ENCODE peak calls at places on chromosome 14, in eight cellular contexts. Z, Y, P, K, O, F, V and N are unnamed samples.

GRCh38 chr14:102183922-102184677 is 44.4 kb downstream of the WDR20 start:
- DNase-seq in V (no peak), Y (no peak), K (no peak), O (no peak), P (no peak), Z (peak), F (no peak), N (no peak)

GRCh38 chr14:94686511-94687160 is 74.4 kb downstream of the SERPINA3 start:
- DNase-seq in K (no peak), P (no peak), O (no peak), Z (no peak), Y (no peak), F (no peak), V (no peak), N (no peak)

GRCh38 chr14:86575141-86575540 is 1045.2 kb downstream of the FLRT2 start:
- DNase-seq in Y (no peak), K (no peak), F (no peak), O (no peak), P (no peak), V (peak), Z (no peak), N (no peak)

GRCh38 chr14:104903990-104904389 is 20.7 kb upstream of the PLD4 start:
- DNase-seq in Z (no peak), P (no peak), O (no peak), V (no peak), Y (no peak), K (no peak), F (no peak), N (no peak)

GRCh38 chr14:65356327-65356836 is 56.1 kb upstream of the FUT8 start:
- DNase-seq in P (no peak), Z (no peak), Y (no peak), O (no peak), V (peak), K (peak), F (no peak), N (peak)

GRCh38 chr14:71932229-71932951 is at the start of gene RGS6:
- DNase-seq in K (no peak), V (no peak), Y (peak), P (peak), Z (peak), O (no peak), F (no peak), N (peak)

GRCh38 chr14:50924236-50924635 is 20.0 kb downstream of the PYGL start:
- DNase-seq in K (no peak), Y (no peak), O (no peak), P (no peak), Z (no peak), F (no peak), V (no peak), N (no peak)

GRCh38 chr14:105299654-105300541 is 903 bp downstream of the BRF1 start:
- DNase-seq in P (no peak), Z (no peak), K (no peak), O (peak), V (no peak), F (no peak), Y (no peak), N (peak)

GRCh38 chr14:67856806-67857205 is 37.2 kb downstream of the RAD51B start:
- DNase-seq in P (no peak), V (peak), Y (no peak), K (peak), O (no peak), F (no peak), Z (no peak), N (no peak)

GRCh38 chr14:74634481-74634880 is 22.4 kb upstream of the LTBP2 start:
- DNase-seq in Y (no peak), P (no peak), V (no peak), K (no peak), O (no peak), F (no peak), Z (no peak), N (no peak)

GRCh38 chr14:33738481-33738880 is 212.4 kb downstream of the EGLN3 start:
- DNase-seq in O (no peak), Z (no peak), F (no peak), P (no peak), K (no peak), V (no peak), Y (no peak), N (no peak)

GRCh38 chr14:26872510-26872909 is 274.7 kb upstream of the NOVA1 start:
- DNase-seq in Y (peak), K (peak), P (no peak), F (no peak), O (no peak), Z (no peak), V (no peak), N (no peak)

GRCh38 chr14:80958258-80958657 is 2.8 kb downstream of the TSHR start:
- DNase-seq in P (no peak), Z (no peak), Y (no peak), V (no peak), O (no peak), K (no peak), F (no peak), N (no peak)

GRCh38 chr14:102940729-102941362 is 18.4 kb downstream of the AMN start:
- DNase-seq in F (no peak), K (no peak), Y (no peak), Z (no peak), O (no peak), P (no peak), V (no peak), N (no peak)

GRCh38 chr14:35368993-35369392 is 35.6 kb downstream of the NFKBIA start:
- DNase-seq in K (no peak), Y (no peak), Z (no peak), P (no peak), F (no peak), V (no peak), O (no peak), N (no peak)

GRCh38 chr14:34502826-34503225 is 36.7 kb downstream of the EAPP start:
- DNase-seq in P (no peak), V (no peak), K (no peak), Z (no peak), F (no peak), O (no peak), Y (no peak), N (no peak)

GRCh38 chr14:76015668-76016067 is 30.1 kb downstream of the IFT43 start:
- DNase-seq in Y (no peak), Z (no peak), P (no peak), K (no peak), V (no peak), F (no peak), O (no peak), N (peak)

GRCh38 chr14:102986810-102987579 is 64.5 kb downstream of the AMN start:
- DNase-seq in P (no peak), Z (no peak), F (no peak), V (no peak), O (no peak), K (peak), Y (no peak), N (no peak)

GRCh38 chr14:92516966-92517350 is 3.4 kb downstream of the RIN3 start:
- DNase-seq in O (no peak), P (no peak), F (no peak), V (no peak), Y (no peak), K (no peak), Z (no peak), N (no peak)

GRCh38 chr14:28142400-28143015 is 624.1 kb upstream of the FOXG1 start:
- DNase-seq in Z (no peak), Y (no peak), K (peak), V (no peak), O (no peak), F (no peak), P (no peak), N (no peak)
- TF ChIP-seq CTCF in Z (no peak), Y (no peak), K (no peak), V (no peak), O (no peak), F (no peak), P (no peak), N (no peak)

GRCh38 chr14:31949709-31950108 is 127.4 kb upstream of the ARHGAP5 start:
- DNase-seq in Z (no peak), Y (no peak), O (no peak), F (no peak), K (peak), V (no peak), P (no peak), N (no peak)

GRCh38 chr14:31951638-31951964 is 125.5 kb upstream of the ARHGAP5 start:
- DNase-seq in F (no peak), O (no peak), Z (no peak), V (no peak), K (no peak), Y (no peak), P (no peak), N (no peak)

GRCh38 chr14:31950331-31950730 is 126.8 kb upstream of the ARHGAP5 start:
- DNase-seq in O (no peak), V (no peak), F (no peak), P (no peak), Y (no peak), Z (no peak), K (no peak), N (no peak)

GRCh38 chr14:31952573-31952972 is 124.5 kb upstream of the ARHGAP5 start:
- DNase-seq in Z (no peak), F (no peak), K (no peak), O (no peak), V (no peak), P (no peak), Y (no peak), N (no peak)

DNA sequence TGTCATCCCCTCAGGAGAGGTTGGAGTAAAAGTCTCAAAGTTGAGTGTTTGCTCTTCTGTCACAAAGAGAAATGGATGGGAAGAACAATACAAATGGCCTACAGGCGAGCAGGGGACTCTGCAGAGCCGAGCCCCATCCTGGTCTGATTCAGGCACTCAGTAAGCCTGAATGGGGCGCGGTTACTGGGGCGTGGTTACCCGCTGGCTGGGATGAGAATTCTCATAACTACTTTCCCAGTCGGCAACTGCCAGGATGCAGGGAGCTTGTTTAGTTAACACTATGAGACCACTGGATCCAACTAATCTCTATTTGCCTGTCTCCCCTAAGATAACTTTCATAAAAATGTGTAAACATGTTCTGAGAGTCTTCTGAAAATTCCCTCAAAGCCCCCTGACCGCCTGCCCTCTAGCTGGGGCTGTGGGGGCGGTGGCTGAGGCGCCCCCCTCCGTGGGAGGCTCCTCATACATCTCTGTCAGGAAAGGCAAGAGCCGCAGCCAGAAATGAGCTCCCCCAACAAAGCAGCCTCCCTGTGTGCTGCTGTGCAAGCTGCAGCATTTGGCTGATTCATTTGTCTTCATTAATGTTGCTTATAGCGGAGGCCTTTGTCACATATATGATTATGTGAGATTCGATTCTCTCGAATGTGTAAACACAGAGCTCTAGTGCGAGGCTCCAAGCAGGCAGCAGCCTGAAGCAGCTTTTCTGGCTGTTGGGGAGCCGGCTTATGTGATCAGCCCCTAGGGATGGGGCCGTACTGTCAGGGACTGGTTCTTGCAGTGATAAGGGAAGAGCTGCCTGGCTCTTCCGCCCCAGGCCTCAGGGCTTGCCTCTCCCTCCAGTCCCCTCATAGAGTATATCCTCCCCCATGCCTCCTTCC is 126.1 kb upstream of the ARHGAP5 start:
- DNase-seq in F (no peak), Y (no peak), O (no peak), K (peak), P (no peak), V (no peak), Z (no peak), N (no peak)
- TF ChIP-seq CTCF in F (no peak), Y (no peak), O (no peak), K (no peak), P (no peak), V (no peak), Z (no peak), N (no peak)

GRCh38 chr14:55028476-55028875 is 1.4 kb downstream of the SOCS4 start:
- DNase-seq in P (no peak), Z (no peak), O (no peak), F (no peak), V (no peak), Y (no peak), K (no peak), N (no peak)

GRCh38 chr14:55026441-55026792 is 482 bp downstream of the WDHD1 start:
- DNase-seq in F (no peak), V (no peak), K (no peak), P (no peak), O (no peak), Z (no peak), Y (no peak), N (no peak)

GRCh38 chr14:55025948-55026347 is 951 bp downstream of the WDHD1 start:
- DNase-seq in K (no peak), P (no peak), Z (no peak), F (no peak), O (no peak), V (no peak), Y (no peak), N (no peak)

GRCh38 chr14:55028066-55028465 is 1.0 kb downstream of the SOCS4 start:
- DNase-seq in F (no peak), Z (no peak), Y (no peak), O (no peak), P (no peak), V (no peak), K (no peak), N (no peak)

GRCh38 chr14:55026793-55027560 is at the start of the genes SOCS4 and WDHD1:
- DNase-seq in K (peak), F (peak), Z (peak), Y (peak), V (peak), P (peak), O (peak), N (peak)
- TF ChIP-seq CTCF in K (no peak), F (peak), Z (peak), Y (no peak), V (peak), P (peak), O (peak), N (peak)

DNA sequence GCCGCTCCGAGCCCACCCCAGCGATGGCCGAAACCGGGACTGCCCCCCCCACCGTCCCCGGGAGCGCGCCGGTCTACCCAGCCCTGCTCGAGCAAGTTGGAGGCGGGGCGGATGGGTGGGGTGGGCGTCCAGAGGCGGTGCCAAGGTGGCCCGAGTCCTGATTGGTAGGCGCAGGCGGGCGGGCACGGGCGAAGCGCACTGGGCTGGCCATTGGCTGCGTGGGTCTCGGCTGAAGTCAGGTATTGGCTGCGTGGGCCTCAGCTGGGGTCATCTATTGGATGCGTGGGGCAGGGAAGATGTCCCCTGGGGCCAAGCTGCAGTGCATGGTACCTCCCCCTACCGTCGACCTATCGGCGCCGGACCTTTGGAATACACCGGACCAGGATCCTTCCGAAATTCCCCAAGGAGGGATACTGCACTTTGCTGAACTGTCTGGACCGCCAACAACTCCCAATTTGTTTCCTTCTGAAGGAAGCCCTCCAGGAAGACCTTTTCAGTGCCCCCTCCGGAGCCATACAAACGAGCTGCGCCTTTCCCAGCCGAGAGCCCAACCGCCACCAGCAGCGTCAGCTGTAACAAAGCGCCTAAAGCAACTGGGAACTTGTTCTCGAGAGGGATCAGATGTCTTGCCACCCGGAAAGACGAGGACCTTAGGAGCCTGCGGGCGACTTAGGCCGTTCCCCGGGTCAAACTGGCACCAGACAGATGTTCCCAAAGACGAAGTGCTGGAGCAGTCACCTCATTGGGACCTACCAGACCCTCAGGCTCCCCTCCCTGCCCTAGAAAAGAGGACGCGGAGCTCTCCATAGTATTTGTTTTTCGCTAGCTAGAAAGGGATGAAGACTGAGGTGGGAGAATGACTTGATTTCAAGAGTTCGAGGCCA is at the start of gene HOMEZ:
- DNase-seq in P (peak), O (peak), F (peak), Z (peak), Y (peak), V (peak), K (peak), N (peak)
- TF ChIP-seq CTCF in P (no peak), O (no peak), F (peak), Z (no peak), Y (no peak), V (peak), K (no peak), N (peak)